ENCODE peak calls at places on chromosome 1, in eight cellular contexts. One of them, this sample, is unnamed.
A peak's percentile ranks its signal among the peaks of the same experiment; 100 is the strongest.

GRCh38 chr1:45317163-45317562 is 9.5 kb upstream of the HPDL start:
- DNase-seq in NCI-H69: no peak
- DNase-seq in hypothalamus: no peak
- DNase-seq in posterior vena cava: no peak
- DNase-seq in sigmoid colon: no peak
- DNase-seq in fibroblast of gingiva: no peak
- DNase-seq in IMR-90: no peak
- DNase-seq in activated CD8-positive, alpha-beta memory T cell treated with anti-CD3 and anti-CD28 coated beads for 24 hours: no peak
- DNase-seq in this sample: no peak

GRCh38 chr1:232558974-232559373 is 71.0 kb downstream of the SIPA1L2 start:
- DNase-seq in NCI-H69: peak; percentile 81
- DNase-seq in sigmoid colon: no peak
- DNase-seq in posterior vena cava: no peak
- DNase-seq in activated CD8-positive, alpha-beta memory T cell treated with anti-CD3 and anti-CD28 coated beads for 24 hours: no peak
- DNase-seq in hypothalamus: no peak
- DNase-seq in fibroblast of gingiva: no peak
- DNase-seq in IMR-90: no peak
- DNase-seq in this sample: no peak

GRCh38 chr1:203929741-203930309 is 68.4 kb downstream of the SNRPE start:
- DNase-seq in posterior vena cava: no peak
- DNase-seq in NCI-H69: no peak
- DNase-seq in activated CD8-positive, alpha-beta memory T cell treated with anti-CD3 and anti-CD28 coated beads for 24 hours: no peak
- DNase-seq in hypothalamus: no peak
- DNase-seq in IMR-90: no peak
- DNase-seq in sigmoid colon: no peak
- DNase-seq in fibroblast of gingiva: no peak
- DNase-seq in this sample: no peak

GRCh38 chr1:204149635-204150565 is 1.9 kb downstream of the ETNK2 start:
- DNase-seq in fibroblast of gingiva: no peak
- DNase-seq in IMR-90: no peak
- DNase-seq in sigmoid colon: peak; percentile 72
- DNase-seq in posterior vena cava: peak; percentile 66
- DNase-seq in hypothalamus: no peak
- DNase-seq in NCI-H69: no peak
- DNase-seq in activated CD8-positive, alpha-beta memory T cell treated with anti-CD3 and anti-CD28 coated beads for 24 hours: no peak
- DNase-seq in this sample: peak; percentile 60

GRCh38 chr1:118504231-118504644 is 319.2 kb upstream of the SPAG17 start:
- DNase-seq in IMR-90: no peak
- DNase-seq in NCI-H69: peak; percentile 42
- DNase-seq in activated CD8-positive, alpha-beta memory T cell treated with anti-CD3 and anti-CD28 coated beads for 24 hours: no peak
- DNase-seq in sigmoid colon: no peak
- DNase-seq in hypothalamus: no peak
- DNase-seq in posterior vena cava: no peak
- DNase-seq in fibroblast of gingiva: no peak
- DNase-seq in this sample: no peak

GRCh38 chr1:229204863-229205777 is 65.8 kb upstream of the RAB4A start:
- DNase-seq in sigmoid colon: peak; percentile 71
- DNase-seq in activated CD8-positive, alpha-beta memory T cell treated with anti-CD3 and anti-CD28 coated beads for 24 hours: no peak
- DNase-seq in fibroblast of gingiva: peak; percentile 88
- DNase-seq in hypothalamus: no peak
- DNase-seq in IMR-90: peak; percentile 82
- DNase-seq in posterior vena cava: peak; percentile 81
- DNase-seq in NCI-H69: peak; percentile 15
- DNase-seq in this sample: no peak

GRCh38 chr1:171844381-171844780 is 3.1 kb downstream of the DNM3 start:
- DNase-seq in sigmoid colon: no peak
- DNase-seq in hypothalamus: no peak
- DNase-seq in fibroblast of gingiva: no peak
- DNase-seq in NCI-H69: no peak
- DNase-seq in posterior vena cava: no peak
- DNase-seq in activated CD8-positive, alpha-beta memory T cell treated with anti-CD3 and anti-CD28 coated beads for 24 hours: no peak
- DNase-seq in IMR-90: no peak
- DNase-seq in this sample: no peak

GRCh38 chr1:7938070-7938469 is 2.6 kb downstream of the TNFRSF9 start:
- DNase-seq in fibroblast of gingiva: no peak
- DNase-seq in sigmoid colon: no peak
- DNase-seq in IMR-90: no peak
- DNase-seq in NCI-H69: peak; percentile 37
- DNase-seq in hypothalamus: no peak
- DNase-seq in activated CD8-positive, alpha-beta memory T cell treated with anti-CD3 and anti-CD28 coated beads for 24 hours: no peak
- DNase-seq in posterior vena cava: no peak
- DNase-seq in this sample: no peak

GRCh38 chr1:159869173-159869572 is 6.7 kb upstream of the VSIG8 start:
- DNase-seq in activated CD8-positive, alpha-beta memory T cell treated with anti-CD3 and anti-CD28 coated beads for 24 hours: no peak
- DNase-seq in fibroblast of gingiva: peak; percentile 12
- DNase-seq in NCI-H69: peak; percentile 90
- DNase-seq in posterior vena cava: no peak
- DNase-seq in hypothalamus: no peak
- DNase-seq in IMR-90: peak; percentile 86
- DNase-seq in sigmoid colon: no peak
- DNase-seq in this sample: peak; percentile 84

GRCh38 chr1:14919289-14919688 is 234.3 kb upstream of the TMEM51 start:
- DNase-seq in sigmoid colon: no peak
- DNase-seq in hypothalamus: no peak
- DNase-seq in posterior vena cava: no peak
- DNase-seq in NCI-H69: no peak
- DNase-seq in IMR-90: no peak
- DNase-seq in activated CD8-positive, alpha-beta memory T cell treated with anti-CD3 and anti-CD28 coated beads for 24 hours: no peak
- DNase-seq in fibroblast of gingiva: no peak
- DNase-seq in this sample: no peak

This sample was measured in lower leg skin.